ENCODE peak calls at places on chromosomes 6 and 20, in four cellular contexts. F is GM12878, U is GM12891, Q is K562. K is an unnamed sample.

GRCh38 chr20:37911838-37912273 is 8.9 kb downstream of the VSTM2L start:
- DNase-seq in F (no peak), U (no peak), Q (peak), K (no peak)

GRCh38 chr6:105810922-105811482 is 275.1 kb upstream of the PRDM1 start:
- DNase-seq in F (no peak), U (no peak), Q (peak), K (no peak)

GRCh38 chr20:57716202-57716601 is 6.4 kb upstream of the PMEPA1 start:
- DNase-seq in F (no peak), U (no peak), Q (no peak), K (no peak)

GRCh38 chr6:139236105-139236504 is 55.7 kb downstream of the TXLNB start:
- DNase-seq in F (no peak), U (no peak), Q (no peak), K (no peak)

GRCh38 chr6:27864906-27865883 is 47.0 kb downstream of the OR2B2 start:
- DNase-seq in F (peak), U (peak), Q (peak), K (peak)

GRCh38 chr6:149484733-149485700 is at the start of gene ZC3H12D:
- DNase-seq in F (no peak), U (no peak), Q (no peak), K (peak)

GRCh38 chr6:160668589-160668988 is 4.5 kb upstream of the LPA start:
- DNase-seq in F (no peak), U (no peak), Q (no peak), K (no peak)

GRCh38 chr20:63172726-63173125 is 43.2 kb downstream of the YTHDF1 start:
- DNase-seq in F (no peak), U (no peak), Q (peak), K (no peak)

GRCh38 chr6:54647301-54647664 is 199.3 kb upstream of the FAM83B start:
- DNase-seq in F (no peak), U (no peak), Q (no peak), K (no peak)

GRCh38 chr6:24935753-24936152 is at the start of gene RIPOR2:
- DNase-seq in F (no peak), U (no peak), Q (no peak), K (no peak)

GRCh38 chr6:38131527-38131965 is 312.0 kb downstream of the ZFAND3 start:
- DNase-seq in F (no peak), U (no peak), Q (no peak), K (no peak)

GRCh38 chr6:158999669-159000403 is at the start of gene RSPH3:
- DNase-seq in F (peak), U (peak), Q (peak), K (peak)

GRCh38 chr6:150907385-150907784 is 41.9 kb downstream of the MTHFD1L start:
- DNase-seq in F (no peak), U (no peak), Q (no peak), K (no peak)

GRCh38 chr6:150910561-150910960 is 45.1 kb downstream of the MTHFD1L start:
- DNase-seq in F (no peak), U (no peak), Q (no peak), K (no peak)

GRCh38 chr6:150900049-150900448 is 34.5 kb downstream of the MTHFD1L start:
- DNase-seq in F (no peak), U (no peak), Q (peak), K (no peak)

GRCh38 chr6:150902142-150902800 is 36.8 kb downstream of the MTHFD1L start:
- DNase-seq in F (no peak), U (no peak), Q (peak), K (no peak)

DNA sequence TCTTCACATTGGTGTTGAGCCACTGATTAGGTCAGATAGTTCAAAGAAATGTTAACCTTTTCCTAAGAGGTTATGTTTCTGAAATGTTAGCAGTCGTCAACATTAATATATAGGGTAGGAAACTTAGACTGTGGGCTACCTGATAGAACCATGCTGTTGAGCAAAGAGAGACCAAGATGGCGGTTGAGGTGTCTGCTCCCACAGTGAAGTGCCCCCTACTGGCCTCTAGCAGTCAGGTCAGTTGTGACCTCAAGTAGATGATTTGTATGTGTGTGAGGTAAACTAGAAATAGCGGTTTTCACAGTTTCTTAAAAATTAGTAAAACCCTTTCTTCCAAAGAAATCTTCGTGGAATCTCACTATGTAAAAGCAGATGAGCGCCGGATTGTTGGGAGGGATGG is 40.3 kb downstream of the MTHFD1L start:
- DNase-seq in F (no peak), U (no peak), Q (peak), K (no peak)
- TF ChIP-seq SPI1 in F (no peak), U (no peak), Q (no peak), K (no peak)

DNA sequence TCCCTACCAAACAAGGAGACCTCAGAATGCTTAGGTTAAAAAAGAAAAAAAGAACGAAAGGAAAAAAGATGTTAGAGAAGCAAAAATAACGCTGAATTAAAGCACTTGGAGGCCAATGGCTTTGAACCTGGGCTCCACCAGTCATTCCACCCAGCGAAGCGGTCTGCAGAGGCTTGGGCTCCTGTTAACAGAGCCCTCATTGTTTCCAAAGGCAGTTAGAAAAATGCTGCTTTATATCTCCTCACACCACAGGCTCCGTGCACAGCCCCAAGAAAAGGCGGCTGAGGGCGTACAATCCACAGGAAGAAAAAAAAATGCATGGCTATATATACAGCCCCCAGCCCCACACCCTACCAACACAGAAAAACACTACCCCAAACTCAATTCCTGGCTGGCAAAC is 255.9 kb downstream of the FOXC1 start:
- DNase-seq in F (no peak), U (no peak), Q (no peak), K (no peak)
- TF ChIP-seq SPI1 in F (no peak), U (no peak), Q (no peak), K (no peak)

GRCh38 chr6:56246941-56247653 is at the start of gene COL21A1:
- DNase-seq in F (no peak), U (no peak), Q (no peak), K (no peak)
- TF ChIP-seq SPI1 in F (no peak), U (no peak), Q (no peak), K (no peak)

GRCh38 chr20:25198663-25199363 is 3.3 kb downstream of the ENTPD6 start:
- DNase-seq in F (no peak), U (no peak), Q (no peak), K (no peak)

GRCh38 chr20:25195962-25196700 is 619 bp downstream of the ENTPD6 start:
- DNase-seq in F (no peak), U (no peak), Q (peak), K (no peak)

GRCh38 chr20:25197173-25197869 is 1.8 kb downstream of the ENTPD6 start:
- DNase-seq in F (no peak), U (no peak), Q (peak), K (no peak)

GRCh38 chr20:25196701-25197120 is 1.2 kb downstream of the ENTPD6 start:
- DNase-seq in F (no peak), U (no peak), Q (no peak), K (no peak)

DNA sequence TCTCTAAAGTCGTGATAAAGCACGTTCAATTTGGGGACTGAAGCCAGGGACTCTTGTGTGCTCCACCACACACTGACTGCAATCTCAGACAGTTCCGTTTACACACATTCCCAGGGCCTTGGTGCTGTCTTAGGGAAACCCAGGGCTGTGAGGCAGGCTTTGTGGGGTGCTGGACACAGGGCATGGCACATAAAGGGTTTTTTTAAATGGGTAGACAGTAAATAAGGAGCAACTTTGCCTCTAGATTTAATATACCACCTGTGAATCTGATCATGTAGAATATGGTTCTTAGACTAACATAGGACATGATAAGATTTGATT is 2.3 kb downstream of the ENTPD6 start:
- DNase-seq in F (no peak), U (no peak), Q (no peak), K (no peak)
- TF ChIP-seq SPI1 in F (no peak), U (no peak), Q (no peak), K (no peak)

GRCh38 chr20:17518339-17519052 is 12.7 kb downstream of the BFSP1 start:
- DNase-seq in F (no peak), U (no peak), Q (peak), K (no peak)
- TF ChIP-seq SPI1 in F (no peak), U (no peak), Q (no peak), K (no peak)

GRCh38 chr6:2968600-2969135 is 2.7 kb downstream of the SERPINB6 start:
- DNase-seq in F (no peak), U (no peak), Q (no peak), K (no peak)

GRCh38 chr6:2971420-2972218 is at the start of gene SERPINB6:
- DNase-seq in F (no peak), U (no peak), Q (peak), K (peak)

GRCh38 chr6:2970753-2971419 is 481 bp downstream of the SERPINB6 start:
- DNase-seq in F (no peak), U (no peak), Q (peak), K (peak)

GRCh38 chr6:2969549-2969948 is 1.8 kb downstream of the SERPINB6 start:
- DNase-seq in F (no peak), U (no peak), Q (no peak), K (no peak)

GRCh38 chr6:2970034-2970685 is 1.2 kb downstream of the SERPINB6 start:
- DNase-seq in F (no peak), U (no peak), Q (peak), K (no peak)
- TF ChIP-seq SPI1 in F (no peak), U (no peak), Q (no peak), K (no peak)

K was measured in HL-60.